ENCODE peak calls at places on chromosome 22, in ten cellular contexts. F is NCI-H1105 treated with DMSO at 0.1 percent for 48 hours, H is iris pigment epithelial cell, E is mucosa of descending colon, K is uterus, O is Caki2, X is endothelial cell of umbilical vein, A is M059J, I is G401, L is NCI-H1694. Z is an unnamed sample.

GRCh38 chr22:24380220-24381218 is 46.9 kb upstream of the ADORA2A start:
- DNase-seq in F (no peak), A (no peak), L (peak; percentile 35), H (no peak), K (no peak), I (peak; percentile 20), E (no peak), O (no peak), X (no peak), Z (peak; percentile 99)

GRCh38 chr22:41256898-41257260 is 16.1 kb upstream of the CHADL start:
- DNase-seq in A (peak; percentile 51), L (no peak), K (no peak), F (no peak), E (no peak), H (peak; percentile 67), I (no peak), O (peak; percentile 57), X (peak; percentile 53), Z (no peak)

GRCh38 chr22:27130949-27131745 is 473.8 kb downstream of the MIAT start:
- DNase-seq in O (no peak), L (no peak), X (peak; percentile 47), F (no peak), E (no peak), I (no peak), H (peak; percentile 43), A (peak; percentile 43), K (no peak), Z (no peak)

GRCh38 chr22:31627223-31627731 is 34.7 kb downstream of the PISD start:
- DNase-seq in K (no peak), H (no peak), O (no peak), I (no peak), E (no peak), X (peak; percentile 17), A (no peak), F (no peak), L (no peak), Z (no peak)

GRCh38 chr22:25754527-25755202 is 12.7 kb downstream of the MYO18B start:
- DNase-seq in I (peak; percentile 82), L (no peak), K (peak; percentile 87), A (peak; percentile 94), O (no peak), F (no peak), E (no peak), H (peak; percentile 82), X (peak; percentile 48), Z (no peak)

GRCh38 chr22:19960491-19961200 is 19.0 kb upstream of the TXNRD2 start:
- DNase-seq in H (no peak), E (no peak), I (no peak), A (no peak), L (no peak), K (no peak), F (no peak), O (no peak), X (no peak), Z (no peak)

GRCh38 chr22:48858121-48858520 is 969.6 kb downstream of the BRD1 start:
- DNase-seq in E (no peak), H (no peak), X (no peak), F (no peak), A (no peak), I (no peak), O (no peak), L (no peak), K (no peak), Z (no peak)

GRCh38 chr22:30868663-30869385 is 99.8 kb downstream of the MORC2 start:
- DNase-seq in H (peak; percentile 39), X (peak; percentile 64), A (no peak), O (no peak), K (no peak), L (no peak), I (no peak), E (no peak), F (peak; percentile 55), Z (no peak)

GRCh38 chr22:22745225-22746060 is 101.0 kb downstream of the GGTLC2 start:
- DNase-seq in E (peak; percentile 57), A (no peak), K (no peak), F (no peak), O (peak; percentile 18), L (peak; percentile 2), H (peak; percentile 45), I (peak; percentile 55), X (no peak), Z (no peak)

GRCh38 chr22:45103756-45104155 is 60.0 kb upstream of the NUP50 start:
- DNase-seq in K (no peak), A (no peak), H (no peak), E (no peak), L (no peak), F (no peak), O (no peak), I (no peak), X (no peak), Z (no peak)

GRCh38 chr22:43257549-43257948 is 70.6 kb upstream of the TTLL12 start:
- DNase-seq in F (no peak), H (peak; percentile 7), L (no peak), A (no peak), O (no peak), X (peak; percentile 75), K (no peak), I (no peak), E (no peak), Z (no peak)

GRCh38 chr22:47341464-47341863 is 579.0 kb downstream of the TBC1D22A start:
- DNase-seq in X (no peak), K (no peak), A (no peak), F (no peak), L (no peak), E (no peak), O (no peak), I (no peak), H (no peak), Z (no peak)

GRCh38 chr22:44759430-44760310 is 7.3 kb downstream of the ARHGAP8 start:
- DNase-seq in X (no peak), F (no peak), I (no peak), L (no peak), A (no peak), O (no peak), K (no peak), H (no peak), E (peak; percentile 40), Z (no peak)